ENCODE peak calls at places on chromosomes 16 and 17, in four cellular contexts. H is SK-N-SH, B is GM12878, P is K562. A is an unnamed sample.

GRCh38 chr17:57559634-57560387 is 185.3 kb downstream of the CCDC182 start:
- DNase-seq in H (peak; percentile 76), B (no peak), P (no peak), A (no peak)

GRCh38 chr16:70433456-70434103 is 5.3 kb downstream of the ST3GAL2 start:
- DNase-seq in H (peak; percentile 70), B (no peak), P (no peak), A (no peak)

GRCh38 chr17:77572851-77573250 is 385.7 kb upstream of the TNRC6C start:
- DNase-seq in H (no peak), B (no peak), P (no peak), A (no peak)

GRCh38 chr16:89700649-89701424 is 668 bp downstream of the SPATA2L start:
- DNase-seq in H (peak; percentile 74), B (no peak), P (peak; percentile 54), A (peak; percentile 60)

GRCh38 chr16:81808933-81809480 is 29.9 kb downstream of the PLCG2 start:
- DNase-seq in H (no peak), B (peak; percentile 99), P (no peak), A (peak; percentile 44)

GRCh38 chr16:12539185-12539929 is 264.3 kb downstream of the CPPED1 start:
- DNase-seq in H (no peak), B (peak; percentile 87), P (no peak), A (no peak)

GRCh38 chr17:76696763-76697701 is 13.7 kb downstream of the MXRA7 start:
- DNase-seq in H (no peak), B (peak; percentile 40), P (no peak), A (peak; percentile 66)

GRCh38 chr16:90037202-90037765 is 18.0 kb upstream of the DBNDD1 start:
- DNase-seq in H (no peak), B (no peak), P (no peak), A (no peak)

GRCh38 chr17:4950075-4950756 is 703 bp upstream of the ENO3 start:
- DNase-seq in H (peak; percentile 82), B (no peak), P (peak; percentile 27), A (peak; percentile 56)

GRCh38 chr17:81500026-81500425 is 12.6 kb downstream of the ACTG1 start:
- DNase-seq in H (no peak), B (no peak), P (no peak), A (no peak)

GRCh38 chr16:88979616-88980015 is 2.6 kb upstream of the CBFA2T3 start:
- DNase-seq in H (no peak), B (no peak), P (no peak), A (no peak)

GRCh38 chr16:50279142-50279865 is 13.0 kb downstream of the ADCY7 start:
- DNase-seq in H (no peak), B (no peak), P (peak; percentile 76), A (no peak)

GRCh38 chr16:56576585-56577299 is 11.9 kb downstream of the MT4 start:
- DNase-seq in H (peak; percentile 63), B (peak; percentile 32), P (peak; percentile 86), A (peak; percentile 69)

GRCh38 chr16:9518054-9518453 is 426.6 kb downstream of the HAPSTR1 start:
- DNase-seq in H (no peak), B (no peak), P (no peak), A (no peak)
- TF ChIP-seq NFIC in H (no peak), B (no peak), P (no peak), A (no peak)

DNA sequence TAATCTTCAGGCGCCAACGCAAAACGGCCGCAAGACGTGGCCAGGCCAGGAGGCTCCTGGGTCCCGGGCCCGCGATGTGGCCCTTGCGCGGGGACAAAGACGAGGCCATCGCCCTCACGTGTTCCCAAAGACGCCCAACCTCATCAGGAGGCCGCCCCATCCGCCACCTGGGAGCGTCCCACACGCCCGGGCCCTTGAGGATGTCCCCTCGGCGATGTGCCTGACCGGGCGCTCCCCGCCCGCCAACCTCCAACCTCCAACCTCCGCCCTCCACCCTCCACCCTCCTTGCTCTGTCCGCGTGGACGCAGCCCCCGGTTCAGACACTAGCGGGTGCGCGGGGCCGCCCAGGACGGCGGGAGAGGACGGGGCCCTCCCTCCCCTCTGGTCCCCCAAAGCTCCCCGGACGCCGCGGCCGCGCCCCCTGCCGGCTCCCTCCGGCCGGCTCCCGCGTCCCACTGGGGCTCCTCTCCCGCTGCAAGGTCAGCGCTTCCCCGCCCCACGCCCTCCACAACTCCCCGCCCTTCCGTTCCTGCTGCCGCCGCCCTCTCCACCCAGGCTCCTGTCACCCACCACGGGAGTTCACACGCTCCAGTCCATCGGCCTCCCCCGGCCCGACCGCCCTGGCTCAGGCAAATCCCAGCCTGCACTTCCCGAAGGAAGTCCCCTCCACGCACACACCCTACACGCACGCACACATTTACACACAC is 250.8 kb upstream of the RPL38 start:
- DNase-seq in H (peak; percentile 97), B (no peak), P (peak; percentile 58), A (no peak)
- TF ChIP-seq NFIC in H (no peak), B (no peak), P (no peak), A (no peak)

GRCh38 chr17:61335845-61336655 is 63.6 kb upstream of the TBX2 start:
- DNase-seq in H (peak; percentile 44), B (no peak), P (no peak), A (peak; percentile 99)

GRCh38 chr17:61337247-61337812 is 62.3 kb upstream of the TBX2 start:
- DNase-seq in H (no peak), B (no peak), P (no peak), A (no peak)

GRCh38 chr17:61338000-61338864 is 61.4 kb upstream of the TBX2 start:
- DNase-seq in H (no peak), B (no peak), P (no peak), A (peak; percentile 50)

GRCh38 chr17:61340431-61340830 is 59.2 kb upstream of the TBX2 start:
- DNase-seq in H (no peak), B (no peak), P (no peak), A (no peak)

GRCh38 chr17:61338874-61339478 is 60.7 kb upstream of the TBX2 start:
- DNase-seq in H (no peak), B (no peak), P (no peak), A (peak; percentile 43)
- TF ChIP-seq NFIC in H (no peak), B (no peak), P (no peak), A (no peak)

GRCh38 chr17:22300177-22300576 is 607.9 kb downstream of the KCNJ18 start:
- DNase-seq in H (no peak), B (no peak), P (no peak), A (no peak)
- TF ChIP-seq NFIC in H (no peak), B (no peak), P (no peak), A (no peak)

GRCh38 chr16:3161235-3162018 is 26.6 kb upstream of the OR1F1 start:
- DNase-seq in H (no peak), B (no peak), P (no peak), A (no peak)
- TF ChIP-seq NFIC in H (no peak), B (no peak), P (no peak), A (no peak)